ENCODE peak calls at places on chromosome 3, in five cellular contexts. K, T, X, O and I are unnamed samples.

GRCh38 chr3:169771651-169772529 is 1.3 kb upstream of the MYNN start:
- DNase-seq in K (peak), T (peak), X (peak), O (peak), I (peak)

GRCh38 chr3:119973276-119973675 is 121.0 kb downstream of the GSK3B start:
- DNase-seq in K (no peak), T (no peak), X (no peak), O (no peak), I (no peak)

GRCh38 chr3:61061092-61061723 is 190.0 kb downstream of the FHIT start:
- DNase-seq in K (no peak), T (no peak), X (no peak), O (no peak), I (no peak)

GRCh38 chr3:71050133-71050520 is 533.4 kb downstream of the FOXP1 start:
- DNase-seq in K (peak), T (no peak), X (no peak), O (no peak), I (no peak)

GRCh38 chr3:53837331-53837730 is 8.9 kb downstream of the CHDH start:
- DNase-seq in K (no peak), T (no peak), X (no peak), O (no peak), I (no peak)

GRCh38 chr3:30313840-30314239 is 292.6 kb upstream of the TGFBR2 start:
- DNase-seq in K (no peak), T (no peak), X (no peak), O (no peak), I (no peak)

GRCh38 chr3:101070260-101071121 is 77.3 kb upstream of the ABI3BP start:
- DNase-seq in K (no peak), T (peak), X (peak), O (peak), I (peak)

GRCh38 chr3:112007641-112008040 is 8.9 kb downstream of the TAGLN3 start:
- DNase-seq in K (no peak), T (no peak), X (no peak), O (no peak), I (no peak)

GRCh38 chr3:114411811-114412803 is 118.3 kb downstream of the TIGIT start:
- DNase-seq in K (peak), T (no peak), X (peak), O (peak), I (no peak)

GRCh38 chr3:136957751-136958288 is at the start of gene IL20RB:
- DNase-seq in K (peak), T (no peak), X (peak), O (no peak), I (no peak)

GRCh38 chr3:133892546-133893231 is 3.0 kb downstream of the RAB6B start:
- DNase-seq in K (no peak), T (no peak), X (no peak), O (no peak), I (no peak)

GRCh38 chr3:73592154-73592877 is 32.4 kb downstream of the PDZRN3 start:
- DNase-seq in K (no peak), T (peak), X (no peak), O (no peak), I (no peak)

GRCh38 chr3:69012836-69013255 is 638 bp downstream of the EOGT start:
- DNase-seq in K (peak), T (no peak), X (peak), O (no peak), I (peak)

GRCh38 chr3:5201536-5201935 is 14.0 kb downstream of the EDEM1 start:
- DNase-seq in K (no peak), T (no peak), X (no peak), O (no peak), I (no peak)

GRCh38 chr3:58021072-58021959 is 13.1 kb downstream of the FLNB start:
- DNase-seq in K (no peak), T (peak), X (no peak), O (no peak), I (no peak)

GRCh38 chr3:18307529-18307928 is 117.6 kb downstream of the SATB1 start:
- DNase-seq in K (no peak), T (no peak), X (no peak), O (no peak), I (no peak)

GRCh38 chr3:193857996-193858395 is 265.0 kb downstream of the OPA1 start:
- DNase-seq in K (no peak), T (no peak), X (no peak), O (no peak), I (no peak)

GRCh38 chr3:141913150-141913811 is 36.8 kb downstream of the ATP1B3 start:
- DNase-seq in K (peak), T (no peak), X (no peak), O (no peak), I (peak)